ENCODE peak calls at places on chromosomes 2 and 18, in six cellular contexts. B, U, O, J, L and C are unnamed samples.

GRCh38 chr2:27369471-27370025 is 590 bp downstream of the EIF2B4 start:
- DNase-seq in B (no peak), U (peak), O (no peak), J (peak), L (no peak), C (no peak)

GRCh38 chr18:6497543-6497942 is 82.8 kb upstream of the L3MBTL4 start:
- DNase-seq in B (no peak), U (no peak), O (no peak), J (no peak), L (no peak), C (no peak)

GRCh38 chr18:60246606-60247005 is 126.0 kb downstream of the MC4R start:
- DNase-seq in B (no peak), U (no peak), O (no peak), J (no peak), L (no peak), C (no peak)

GRCh38 chr18:38038242-38038641 is 472.6 kb upstream of the CELF4 start:
- DNase-seq in B (no peak), U (no peak), O (no peak), J (no peak), L (no peak), C (no peak)

GRCh38 chr2:45412754-45413379 is 198.2 kb downstream of the SRBD1 start:
- DNase-seq in B (no peak), U (no peak), O (no peak), J (no peak), L (no peak), C (no peak)

GRCh38 chr18:56712761-56713160 is 61.6 kb downstream of the WDR7 start:
- DNase-seq in B (no peak), U (no peak), O (no peak), J (no peak), L (no peak), C (no peak)

GRCh38 chr2:151277011-151277410 is 12.5 kb downstream of the NMI start:
- DNase-seq in B (no peak), U (no peak), O (no peak), J (no peak), L (no peak), C (no peak)

GRCh38 chr2:45731146-45731545 is 79.7 kb downstream of the PRKCE start:
- DNase-seq in B (no peak), U (no peak), O (no peak), J (no peak), L (no peak), C (no peak)

GRCh38 chr2:196131384-196131861 is 40.0 kb downstream of the STK17B start:
- DNase-seq in B (peak), U (no peak), O (no peak), J (peak), L (no peak), C (no peak)

GRCh38 chr2:63569740-63570139 is 18.5 kb downstream of the WDPCP start:
- DNase-seq in B (no peak), U (no peak), O (no peak), J (no peak), L (no peak), C (no peak)

GRCh38 chr2:152548111-152548875 is 169.0 kb downstream of the PRPF40A start:
- DNase-seq in B (no peak), U (no peak), O (peak), J (no peak), L (no peak), C (no peak)

GRCh38 chr2:28351621-28352020 is 41.0 kb upstream of the FOSL2 start:
- DNase-seq in B (no peak), U (no peak), O (no peak), J (no peak), L (no peak), C (no peak)

GRCh38 chr2:200418399-200418798 is 91.5 kb downstream of the KCTD18 start:
- DNase-seq in B (no peak), U (no peak), O (no peak), J (no peak), L (no peak), C (no peak)

GRCh38 chr18:3578621-3579020 is 128.6 kb downstream of the TGIF1 start:
- DNase-seq in B (no peak), U (no peak), O (no peak), J (no peak), L (no peak), C (no peak)

GRCh38 chr18:46867471-46868170 is 49.7 kb downstream of the PIAS2 start:
- DNase-seq in B (no peak), U (peak), O (no peak), J (no peak), L (no peak), C (no peak)

GRCh38 chr2:168568476-168569227 is 112.6 kb downstream of the CERS6 start:
- DNase-seq in B (no peak), U (no peak), O (no peak), J (peak), L (no peak), C (no peak)

GRCh38 chr2:237724811-237725478 is 73.6 kb upstream of the RBM44 start:
- DNase-seq in B (no peak), U (no peak), O (no peak), J (no peak), L (no peak), C (no peak)

GRCh38 chr2:69779258-69779989 is 37.5 kb downstream of the ANXA4 start:
- DNase-seq in B (no peak), U (no peak), O (no peak), J (peak), L (no peak), C (no peak)

GRCh38 chr2:88190808-88191721 is 20.9 kb downstream of the THNSL2 start:
- DNase-seq in B (peak), U (no peak), O (no peak), J (no peak), L (no peak), C (no peak)

GRCh38 chr18:6205706-6206105 is 209.0 kb downstream of the L3MBTL4 start:
- DNase-seq in B (no peak), U (no peak), O (no peak), J (peak), L (no peak), C (no peak)

GRCh38 chr18:40222736-40223135 is 1732.3 kb upstream of the PIK3C3 start:
- DNase-seq in B (no peak), U (no peak), O (no peak), J (no peak), L (no peak), C (no peak)

GRCh38 chr2:134679740-134680139 is 39.1 kb downstream of the TMEM163 start:
- DNase-seq in B (peak), U (no peak), O (no peak), J (no peak), L (peak), C (no peak)

GRCh38 chr2:36408198-36408703 is 52.7 kb downstream of the CRIM1 start:
- DNase-seq in B (no peak), U (no peak), O (no peak), J (peak), L (no peak), C (no peak)

GRCh38 chr2:69154031-69154430 is 141.1 kb downstream of the ANTXR1 start:
- DNase-seq in B (no peak), U (no peak), O (no peak), J (no peak), L (no peak), C (no peak)